ENCODE peak calls at places on chromosomes 3 and 15, in seven cellular contexts. M, F, T, B, U, Q and D are unnamed samples.

GRCh38 chr15:57432141-57432701 is 55.9 kb downstream of the CGNL1 start:
- DNase-seq in F (no peak), U (no peak), T (no peak), B (no peak), Q (peak; percentile 84), M (no peak), D (peak; percentile 53)

GRCh38 chr3:114441386-114441785 is 147.6 kb downstream of the TIGIT start:
- DNase-seq in T (no peak), M (no peak), U (no peak), B (no peak), Q (no peak), F (no peak), D (no peak)

GRCh38 chr3:193563429-193563828 is 8.7 kb upstream of the ATP13A4 start:
- DNase-seq in U (no peak), M (no peak), T (peak; percentile 77), B (no peak), F (no peak), Q (no peak), D (no peak)

GRCh38 chr3:46676601-46677071 is 16.8 kb downstream of the ALS2CL start:
- DNase-seq in F (no peak), T (no peak), Q (no peak), B (no peak), M (peak; percentile 12), U (no peak), D (no peak)

GRCh38 chr3:58210761-58211477 is at the start of gene DNASE1L3:
- DNase-seq in F (no peak), Q (no peak), M (no peak), B (peak; percentile 41), T (no peak), U (peak; percentile 57), D (peak; percentile 69)

GRCh38 chr3:111412656-111413055 is 129.3 kb upstream of the CD96 start:
- DNase-seq in M (no peak), F (no peak), Q (no peak), U (no peak), T (no peak), B (no peak), D (no peak)

GRCh38 chr15:70318996-70319465 is 221.3 kb upstream of the TLE3 start:
- DNase-seq in Q (no peak), M (no peak), B (peak; percentile 98), U (peak; percentile 79), F (peak; percentile 67), T (no peak), D (peak; percentile 94)

GRCh38 chr3:168648321-168648720 is 552.6 kb upstream of the GOLIM4 start:
- DNase-seq in Q (no peak), B (no peak), T (no peak), F (no peak), U (no peak), M (no peak), D (no peak)

GRCh38 chr3:126988451-126989021 is 5.6 kb downstream of the PLXNA1 start:
- DNase-seq in U (no peak), B (no peak), T (no peak), Q (no peak), M (no peak), F (no peak), D (no peak)

GRCh38 chr3:172673210-172673679 is 37.6 kb downstream of the NCEH1 start:
- DNase-seq in U (no peak), F (peak; percentile 89), Q (peak; percentile 85), B (peak; percentile 84), T (peak; percentile 54), M (peak; percentile 54), D (peak; percentile 80)

GRCh38 chr3:193970773-193971206 is 165.2 kb upstream of the HES1 start:
- DNase-seq in B (no peak), Q (no peak), M (no peak), F (no peak), T (no peak), U (no peak), D (no peak)

GRCh38 chr3:32780735-32781210 is 37.0 kb upstream of the TRIM71 start:
- DNase-seq in U (peak; percentile 57), Q (peak; percentile 99), M (peak; percentile 39), F (peak; percentile 49), T (peak; percentile 13), B (peak; percentile 17), D (peak; percentile 25)

GRCh38 chr3:99645277-99646106 is 7.1 kb downstream of the COL8A1 start:
- DNase-seq in Q (peak; percentile 74), B (peak; percentile 88), M (no peak), F (peak; percentile 86), U (no peak), T (no peak), D (peak; percentile 86)

GRCh38 chr15:33013827-33014445 is 180.6 kb downstream of the FMN1 start:
- DNase-seq in M (no peak), B (peak; percentile 74), U (no peak), F (peak; percentile 76), Q (no peak), T (no peak), D (peak; percentile 47)

GRCh38 chr3:195580733-195581443 is 2.9 kb downstream of the APOD start:
- DNase-seq in B (peak; percentile 72), T (no peak), Q (no peak), F (peak; percentile 69), U (no peak), M (no peak), D (peak; percentile 68)

GRCh38 chr3:38738630-38739395 is 77.2 kb downstream of the SCN10A start:
- DNase-seq in T (peak; percentile 28), Q (peak; percentile 96), B (peak; percentile 48), F (peak; percentile 63), U (no peak), M (no peak), D (peak; percentile 48)

GRCh38 chr3:112345681-112346080 is 12.7 kb downstream of the CD200 start:
- DNase-seq in F (no peak), Q (no peak), B (no peak), T (no peak), U (no peak), M (no peak), D (peak; percentile 57)

GRCh38 chr3:47161983-47162694 is 1.8 kb downstream of the SETD2 start:
- DNase-seq in U (no peak), B (no peak), Q (no peak), F (no peak), T (no peak), M (no peak), D (peak; percentile 7)

GRCh38 chr3:110343376-110343775 is 728.2 kb upstream of the NECTIN3 start:
- DNase-seq in T (peak; percentile 15), B (peak; percentile 55), M (no peak), F (peak; percentile 72), U (no peak), Q (no peak), D (peak; percentile 58)

GRCh38 chr3:112448939-112449338 is 50.3 kb downstream of the BTLA start:
- DNase-seq in M (no peak), Q (no peak), U (no peak), B (no peak), T (no peak), F (peak; percentile 61), D (peak; percentile 78)

GRCh38 chr3:124260206-124260915 is 268.4 kb upstream of the ROPN1 start:
- DNase-seq in T (peak; percentile 90), U (no peak), F (peak; percentile 88), B (peak; percentile 82), M (peak; percentile 54), Q (no peak), D (peak; percentile 84)

DNA sequence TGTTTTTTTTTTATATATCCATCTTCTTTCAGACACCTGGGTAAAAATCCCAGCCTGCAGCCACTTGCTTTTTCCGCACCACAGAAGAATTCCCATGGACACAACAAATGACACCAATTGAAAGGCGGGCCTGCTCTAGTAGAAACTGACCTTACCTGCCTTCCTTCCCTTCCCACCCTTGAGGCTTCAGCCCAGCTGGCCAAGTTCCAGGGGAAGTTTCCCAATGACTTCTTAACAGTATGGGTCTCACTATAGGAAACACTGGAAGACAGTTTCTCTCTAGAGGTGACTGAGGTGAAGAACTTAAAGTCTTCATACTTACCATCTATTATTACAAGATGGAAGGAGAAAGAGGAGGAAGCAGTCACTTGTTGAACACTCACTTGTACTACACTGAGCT is 714.2 kb upstream of the NR2F2 start:
- DNase-seq in U (no peak), Q (no peak), M (no peak), T (no peak), B (no peak), F (no peak), D (no peak)
- TF ChIP-seq CTCF in U (no peak), Q (no peak), M (no peak), T (no peak), B (no peak), F (no peak), D (no peak)

GRCh38 chr3:30495172-30496124 is 111.0 kb upstream of the TGFBR2 start:
- DNase-seq in M (no peak), T (no peak), U (no peak), Q (no peak), F (peak; percentile 39), B (peak; percentile 30), D (no peak)
- H3K4me3 ChIP-seq in M (no peak overlapping the region), T (no peak overlapping the region), U (no peak overlapping the region), Q (no peak overlapping the region), F (no peak overlapping the region), B (no peak overlapping the region), D (no peak overlapping the region)

DNA sequence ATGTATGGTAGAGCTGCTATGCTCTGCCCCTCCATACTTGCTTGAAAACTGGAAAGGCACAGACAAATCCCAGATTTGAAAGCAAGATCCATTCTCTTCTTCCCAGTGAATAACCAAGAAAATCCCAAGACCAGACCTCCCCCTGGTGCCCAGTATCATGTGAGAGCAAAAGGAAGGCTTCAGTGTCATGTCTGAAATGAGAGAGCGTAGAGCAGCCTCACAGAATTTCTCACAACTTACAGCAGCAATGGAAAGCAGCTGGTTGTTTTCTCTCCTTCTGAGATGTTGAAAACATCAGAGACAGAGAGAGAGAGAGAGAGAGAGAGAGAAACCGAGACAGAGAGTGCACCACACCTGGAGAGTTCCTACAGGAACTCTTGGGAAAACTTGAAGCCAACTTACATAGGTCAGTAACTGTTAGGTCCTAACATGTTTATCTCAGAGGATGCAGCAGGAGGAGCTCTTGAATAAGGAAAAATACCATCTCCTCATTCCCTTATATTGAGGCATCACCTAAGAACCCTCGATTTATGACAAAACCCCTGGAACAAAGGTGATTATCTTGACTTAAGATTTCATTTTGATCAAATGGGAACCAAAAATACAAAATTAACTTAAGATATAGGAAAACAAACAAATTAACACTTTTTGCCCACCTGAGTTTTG is 273.3 kb downstream of the NSUN3 start:
- DNase-seq in Q (peak; percentile 83), T (no peak), M (no peak), F (peak; percentile 84), B (peak; percentile 59), U (no peak), D (peak; percentile 81)
- TF ChIP-seq CTCF in Q (peak; percentile 64), T (peak; percentile 5), M (peak; percentile 54), F (peak; percentile 51), B (peak; percentile 39), U (no peak), D (peak; percentile 64)

GRCh38 chr3:187947927-187948682 is 202.8 kb upstream of the BCL6 start:
- DNase-seq in M (peak; percentile 42), F (no peak), Q (no peak), U (no peak), B (no peak), T (no peak), D (no peak)
- H3K4me3 ChIP-seq in M (no peak overlapping the region), F (no peak overlapping the region), Q (no peak overlapping the region), U (no peak overlapping the region), B (no peak overlapping the region), T (no peak overlapping the region), D (no peak overlapping the region)

GRCh38 chr15:50854594-50855490 is 53.6 kb upstream of the AP4E1 start:
- DNase-seq in Q (no peak), B (no peak), F (no peak), M (no peak), U (no peak), T (no peak), D (no peak)
- TF ChIP-seq CTCF in Q (no peak), B (no peak), F (no peak), M (no peak), U (no peak), T (no peak), D (no peak)

GRCh38 chr3:185630182-185630622 is 44.1 kb downstream of the SENP2 start:
- DNase-seq in M (peak; percentile 71), F (peak; percentile 68), B (peak; percentile 77), Q (no peak), U (no peak), T (peak; percentile 56), D (peak; percentile 48)
- H3K4me3 ChIP-seq in M (no peak overlapping the region), F (no peak overlapping the region), B (no peak overlapping the region), Q (no peak overlapping the region), U (no peak overlapping the region), T (no peak overlapping the region), D (no peak overlapping the region)